ENCODE peak calls at places on chromosomes 2 and 18, in six cellular contexts. Y, F, T, B, H and P are unnamed samples.

GRCh38 chr18:59877366-59877765 is 22.4 kb upstream of the PMAIP1 start:
- DNase-seq in F (no peak), B (no peak), Y (no peak), T (no peak), H (no peak), P (no peak)

GRCh38 chr18:45014047-45014501 is 333.4 kb downstream of the SETBP1 start:
- DNase-seq in F (peak; percentile 36), H (peak; percentile 61), B (no peak), T (no peak), Y (peak; percentile 73), P (peak; percentile 32)

GRCh38 chr2:220424561-220424960 is 797.1 kb downstream of the SLC4A3 start:
- DNase-seq in F (no peak), B (no peak), T (no peak), H (no peak), Y (no peak), P (no peak)

GRCh38 chr18:11946756-11947155 is 34.6 kb upstream of the IMPA2 start:
- DNase-seq in B (no peak), F (no peak), Y (peak; percentile 76), T (no peak), H (no peak), P (no peak)

GRCh38 chr2:19807346-19807745 is 94.4 kb downstream of the TTC32 start:
- DNase-seq in T (no peak), H (no peak), F (no peak), Y (no peak), B (no peak), P (no peak)

GRCh38 chr18:8722946-8723477 is 17.7 kb downstream of the MTCL1 start:
- DNase-seq in F (no peak), Y (no peak), H (no peak), T (no peak), B (no peak), P (no peak)

GRCh38 chr2:183248866-183249567 is 124.8 kb downstream of the NUP35 start:
- DNase-seq in H (no peak), T (no peak), F (peak; percentile 55), Y (peak; percentile 50), B (no peak), P (no peak)

GRCh38 chr2:33342705-33343104 is 133.7 kb upstream of the RASGRP3 start:
- DNase-seq in H (no peak), Y (no peak), B (no peak), T (no peak), F (no peak), P (no peak)

GRCh38 chr2:187545238-187545751 is 8.9 kb downstream of the TFPI start:
- DNase-seq in B (no peak), Y (peak; percentile 74), H (no peak), F (no peak), T (no peak), P (no peak)

GRCh38 chr18:39624934-39625333 is 2059.3 kb upstream of the CELF4 start:
- DNase-seq in T (no peak), F (peak; percentile 21), Y (peak; percentile 42), B (no peak), H (no peak), P (peak; percentile 13)